ENCODE peak calls at places on chromosomes 12 and 14, in four cellular contexts. One of them, this sample, is unnamed.

GRCh38 chr12:100661300-100661951 is 87.9 kb downstream of the GAS2L3 start:
- DNase-seq in GM12878: no peak
- DNase-seq in H1: no peak
- DNase-seq in HepG2: no peak
- DNase-seq in this sample: no peak

GRCh38 chr12:102643871-102644551 is 163.6 kb upstream of the IGF1 start:
- DNase-seq in HepG2: no peak
- DNase-seq in H1: no peak
- DNase-seq in GM12878: no peak
- DNase-seq in this sample: no peak

GRCh38 chr12:63042646-63043045 is 107.7 kb upstream of the PPM1H start:
- DNase-seq in H1: no peak
- DNase-seq in GM12878: no peak
- DNase-seq in HepG2: no peak
- DNase-seq in this sample: no peak

GRCh38 chr12:115617391-115617790 is 660.1 kb downstream of the MED13L start:
- DNase-seq in GM12878: no peak
- DNase-seq in H1: no peak
- DNase-seq in HepG2: no peak
- DNase-seq in this sample: no peak

GRCh38 chr12:91562476-91562875 is 379.9 kb upstream of the DCN start:
- DNase-seq in H1: no peak
- DNase-seq in GM12878: no peak
- DNase-seq in HepG2: no peak
- DNase-seq in this sample: no peak

GRCh38 chr14:104678901-104679705 is 10.3 kb upstream of the INF2 start:
- DNase-seq in HepG2: no peak
- DNase-seq in GM12878: no peak
- DNase-seq in H1: peak
- DNase-seq in this sample: no peak

GRCh38 chr12:109163150-109163549 is 46.8 kb downstream of the ACACB start:
- DNase-seq in HepG2: no peak
- DNase-seq in GM12878: no peak
- DNase-seq in H1: no peak
- DNase-seq in this sample: no peak

GRCh38 chr14:104803280-104803915 is 2.5 kb downstream of the ZBTB42 start:
- DNase-seq in HepG2: no peak
- DNase-seq in H1: no peak
- DNase-seq in GM12878: no peak
- DNase-seq in this sample: no peak

GRCh38 chr12:110199360-110200123 is 75.4 kb downstream of the IFT81 start:
- DNase-seq in H1: no peak
- DNase-seq in GM12878: peak
- DNase-seq in HepG2: peak
- DNase-seq in this sample: peak

GRCh38 chr12:55072093-55072492 is 52.3 kb downstream of the NEUROD4 start:
- DNase-seq in GM12878: no peak
- DNase-seq in H1: peak
- DNase-seq in HepG2: peak
- DNase-seq in this sample: no peak

GRCh38 chr14:60508707-60509437 is at the start of gene SIX6:
- DNase-seq in H1: peak
- DNase-seq in HepG2: no peak
- DNase-seq in GM12878: no peak
- DNase-seq in this sample: peak

GRCh38 chr12:71972441-71973074 is 33.9 kb downstream of the TPH2 start:
- DNase-seq in HepG2: no peak
- DNase-seq in H1: no peak
- DNase-seq in GM12878: no peak
- DNase-seq in this sample: no peak

GRCh38 chr12:113135178-113136127 is at the start of gene RASAL1:
- DNase-seq in H1: peak
- DNase-seq in GM12878: no peak
- DNase-seq in HepG2: peak
- DNase-seq in this sample: peak

GRCh38 chr14:54564071-54564798 is 2.7 kb upstream of the SAMD4A start:
- DNase-seq in H1: no peak
- DNase-seq in HepG2: peak
- DNase-seq in GM12878: no peak
- DNase-seq in this sample: peak

GRCh38 chr12:52242442-52243263 is 9.6 kb downstream of the KRT7 start:
- DNase-seq in GM12878: no peak
- DNase-seq in H1: no peak
- DNase-seq in HepG2: no peak
- DNase-seq in this sample: peak
- TF ChIP-seq GABPA in GM12878: no peak
- TF ChIP-seq GABPA in H1: no peak
- TF ChIP-seq GABPA in HepG2: no peak
- TF ChIP-seq GABPA in this sample: no peak

GRCh38 chr14:34174973-34175372 is 224.1 kb upstream of the EGLN3 start:
- DNase-seq in HepG2: no peak
- DNase-seq in H1: no peak
- DNase-seq in GM12878: no peak
- DNase-seq in this sample: no peak

GRCh38 chr14:34181308-34181707 is 230.4 kb upstream of the EGLN3 start:
- DNase-seq in HepG2: no peak
- DNase-seq in H1: no peak
- DNase-seq in GM12878: no peak
- DNase-seq in this sample: no peak

GRCh38 chr14:34175574-34175973 is 224.7 kb upstream of the EGLN3 start:
- DNase-seq in GM12878: peak
- DNase-seq in HepG2: no peak
- DNase-seq in H1: no peak
- DNase-seq in this sample: no peak

GRCh38 chr14:34180428-34180827 is 229.6 kb upstream of the EGLN3 start:
- DNase-seq in H1: no peak
- DNase-seq in HepG2: peak
- DNase-seq in GM12878: no peak
- DNase-seq in this sample: no peak

GRCh38 chr14:34179723-34180122 is 228.8 kb upstream of the EGLN3 start:
- DNase-seq in HepG2: no peak
- DNase-seq in H1: no peak
- DNase-seq in GM12878: no peak
- DNase-seq in this sample: no peak
- TF ChIP-seq CHD2 in HepG2: no peak
- TF ChIP-seq CHD2 in H1: no peak
- TF ChIP-seq CHD2 in GM12878: no peak
- TF ChIP-seq CHD2 in this sample: no peak

DNA sequence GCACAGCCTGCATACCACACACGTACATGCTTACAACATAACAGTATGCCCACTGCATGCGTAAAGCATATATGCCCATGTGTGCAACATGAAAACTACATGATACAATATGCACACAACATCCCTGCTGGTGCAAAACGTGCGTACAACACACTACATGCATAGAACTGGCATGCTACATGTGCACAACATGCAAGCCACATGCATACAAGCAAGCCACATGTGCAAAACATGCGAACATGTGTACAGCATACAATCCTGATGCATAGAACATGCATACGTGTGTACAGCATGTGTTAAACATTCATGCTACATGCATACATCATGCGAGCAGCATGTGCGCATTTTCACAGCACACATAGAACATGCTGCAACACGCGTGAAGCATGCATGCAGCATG is 8.4 kb upstream of the TMTC1 start:
- DNase-seq in GM12878: no peak
- DNase-seq in H1: no peak
- DNase-seq in HepG2: no peak
- DNase-seq in this sample: no peak
- TF ChIP-seq GABPA in GM12878: no peak
- TF ChIP-seq GABPA in H1: no peak
- TF ChIP-seq GABPA in HepG2: no peak
- TF ChIP-seq GABPA in this sample: no peak

DNA sequence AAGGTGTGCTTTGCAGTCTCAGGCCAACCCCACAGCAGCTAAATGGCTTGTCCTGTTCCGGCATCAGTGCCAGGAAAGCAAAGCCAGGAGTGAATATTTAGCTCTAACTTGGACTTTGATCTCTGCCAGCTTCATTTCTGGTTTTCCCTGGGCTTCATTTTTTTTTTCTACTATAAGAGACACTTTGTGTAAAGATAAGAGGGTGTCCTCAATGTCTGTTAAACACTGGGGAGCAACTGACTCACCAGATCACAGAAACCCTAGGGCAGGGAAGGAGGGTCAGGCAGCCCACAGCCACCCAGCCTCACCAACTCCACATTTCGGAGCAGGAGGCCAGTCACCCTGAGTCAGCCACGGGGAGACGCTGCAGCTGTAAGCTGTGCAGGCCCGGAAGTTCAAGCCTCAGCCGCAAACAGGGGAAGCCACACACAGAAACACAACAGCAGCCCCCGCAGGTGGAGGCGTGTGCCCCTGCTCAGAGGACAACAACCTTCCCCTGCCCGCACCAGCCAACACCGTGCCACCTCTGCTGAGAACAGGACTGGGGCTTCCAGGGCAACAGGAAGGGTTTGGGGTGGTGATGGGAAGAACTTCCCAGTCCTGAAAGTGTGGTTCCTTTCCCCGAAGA is 6.3 kb downstream of the TNFRSF1A start:
- DNase-seq in H1: peak
- DNase-seq in HepG2: peak
- DNase-seq in GM12878: peak
- DNase-seq in this sample: peak
- TF ChIP-seq CHD2 in H1: no peak
- TF ChIP-seq CHD2 in HepG2: no peak
- TF ChIP-seq CHD2 in GM12878: peak
- TF ChIP-seq CHD2 in this sample: no peak

GRCh38 chr12:79826267-79827128 is 108.4 kb downstream of the PPP1R12A start:
- DNase-seq in GM12878: no peak
- DNase-seq in HepG2: peak
- DNase-seq in H1: no peak
- DNase-seq in this sample: no peak

GRCh38 chr12:79822475-79822874 is 112.4 kb downstream of the PPP1R12A start:
- DNase-seq in HepG2: no peak
- DNase-seq in GM12878: no peak
- DNase-seq in H1: no peak
- DNase-seq in this sample: no peak

GRCh38 chr12:79830425-79830824 is 104.5 kb downstream of the PPP1R12A start:
- DNase-seq in GM12878: no peak
- DNase-seq in HepG2: no peak
- DNase-seq in H1: no peak
- DNase-seq in this sample: no peak

GRCh38 chr12:79827484-79827883 is 107.4 kb downstream of the PPP1R12A start:
- DNase-seq in GM12878: no peak
- DNase-seq in HepG2: no peak
- DNase-seq in H1: no peak
- DNase-seq in this sample: no peak
- TF ChIP-seq GABPA in GM12878: no peak
- TF ChIP-seq GABPA in HepG2: no peak
- TF ChIP-seq GABPA in H1: no peak
- TF ChIP-seq GABPA in this sample: no peak

GRCh38 chr12:130157998-130158774 is 4.1 kb upstream of the FZD10 start:
- DNase-seq in HepG2: no peak
- DNase-seq in H1: no peak
- DNase-seq in GM12878: no peak
- DNase-seq in this sample: no peak

GRCh38 chr12:130156652-130157275 is 5.5 kb upstream of the FZD10 start:
- DNase-seq in GM12878: no peak
- DNase-seq in H1: no peak
- DNase-seq in HepG2: no peak
- DNase-seq in this sample: no peak

GRCh38 chr12:130154276-130154675 is 8.0 kb upstream of the FZD10 start:
- DNase-seq in HepG2: no peak
- DNase-seq in H1: no peak
- DNase-seq in GM12878: no peak
- DNase-seq in this sample: no peak

GRCh38 chr12:130153803-130154202 is 8.5 kb upstream of the FZD10 start:
- DNase-seq in H1: no peak
- DNase-seq in HepG2: no peak
- DNase-seq in GM12878: no peak
- DNase-seq in this sample: no peak

DNA sequence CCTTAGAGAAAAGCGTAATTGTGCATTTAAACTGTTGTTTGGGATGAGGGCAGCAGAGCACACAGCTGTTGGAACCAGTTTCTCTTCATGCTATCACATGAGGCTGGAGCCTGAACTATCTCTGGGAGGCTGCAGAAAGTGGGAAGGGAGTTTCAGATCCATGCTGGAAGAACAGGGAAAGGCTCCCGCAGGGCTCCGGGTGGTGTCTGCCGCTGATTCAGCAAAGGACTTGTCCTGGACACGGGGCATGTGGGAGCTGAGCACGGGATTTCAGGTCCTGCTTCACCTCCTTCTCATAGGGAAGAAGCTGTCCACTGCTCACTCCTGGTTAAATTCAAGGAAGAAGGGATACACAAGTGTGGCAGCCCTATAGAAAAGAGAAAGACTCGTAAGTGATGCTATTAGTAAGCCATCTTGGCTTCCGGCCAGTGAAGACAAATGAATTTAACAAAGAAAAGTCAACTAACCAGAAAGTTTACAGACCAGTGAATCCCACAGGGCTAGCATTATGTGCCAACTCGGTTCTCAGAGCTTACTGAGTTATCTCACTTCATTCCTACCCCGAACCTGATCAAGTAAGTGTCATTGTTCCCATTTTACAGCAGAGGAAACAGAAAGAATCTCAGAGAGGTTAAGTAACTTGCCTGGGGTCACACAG is 6.7 kb upstream of the FZD10 start:
- DNase-seq in HepG2: no peak
- DNase-seq in GM12878: no peak
- DNase-seq in H1: no peak
- DNase-seq in this sample: no peak
- TF ChIP-seq CHD2 in HepG2: no peak
- TF ChIP-seq CHD2 in GM12878: no peak
- TF ChIP-seq CHD2 in H1: no peak
- TF ChIP-seq CHD2 in this sample: no peak

GRCh38 chr14:81729622-81730021 is 196.0 kb upstream of the SEL1L start:
- DNase-seq in H1: no peak
- DNase-seq in GM12878: no peak
- DNase-seq in HepG2: no peak
- DNase-seq in this sample: no peak

GRCh38 chr14:81728447-81728846 is 194.8 kb upstream of the SEL1L start:
- DNase-seq in H1: no peak
- DNase-seq in GM12878: no peak
- DNase-seq in HepG2: no peak
- DNase-seq in this sample: no peak

GRCh38 chr14:81727243-81727642 is 193.6 kb upstream of the SEL1L start:
- DNase-seq in H1: no peak
- DNase-seq in GM12878: no peak
- DNase-seq in HepG2: no peak
- DNase-seq in this sample: no peak
- TF ChIP-seq GABPA in H1: no peak
- TF ChIP-seq GABPA in GM12878: no peak
- TF ChIP-seq GABPA in HepG2: no peak
- TF ChIP-seq GABPA in this sample: no peak